ENCODE peak calls at places on chromosomes 5 and 9, in four cellular contexts. G is IMR-90, I is OCI-LY7, U is pancreas. B is an unnamed sample. For H3K4me1, the result is how much of the 10 kb centered on the place peaks cover.

GRCh38 chr5:150658121-150658520 is 2.9 kb upstream of the MYOZ3 start:
- DNase-seq in I (no peak), G (no peak), U (no peak), B (no peak)

GRCh38 chr5:127028822-127029457 is 1.4 kb downstream of the MARCHF3 start:
- DNase-seq in U (no peak), G (peak), I (peak), B (peak)

GRCh38 chr5:103475629-103476240 is 86.9 kb downstream of the NUDT12 start:
- DNase-seq in G (peak), U (no peak), I (peak), B (no peak)

GRCh38 chr9:128136816-128137793 is 9.6 kb upstream of the PTGES2 start:
- DNase-seq in U (no peak), G (peak), I (no peak), B (peak)

GRCh38 chr5:151406322-151406947 is 41.0 kb upstream of the SLC36A1 start:
- DNase-seq in I (peak), G (peak), U (no peak), B (no peak)

GRCh38 chr5:29524197-29524596 is 1669.3 kb upstream of the CDH6 start:
- DNase-seq in U (no peak), I (no peak), G (no peak), B (no peak)

GRCh38 chr5:109964136-109964535 is 274.4 kb downstream of the MAN2A1 start:
- DNase-seq in U (no peak), G (no peak), I (no peak), B (no peak)

GRCh38 chr5:158881076-158881880 is 218.4 kb downstream of the EBF1 start:
- DNase-seq in I (peak), U (no peak), G (no peak), B (no peak)

GRCh38 chr9:125140576-125140975 is 2.8 kb downstream of the SCAI start:
- DNase-seq in I (no peak), G (no peak), U (no peak), B (peak)

GRCh38 chr5:115351356-115352195 is 55.1 kb upstream of the CCDC112 start:
- DNase-seq in I (no peak), G (peak), U (no peak), B (no peak)

GRCh38 chr5:81400375-81400774 is 6.4 kb upstream of the ACOT12 start:
- DNase-seq in I (peak), U (no peak), G (no peak), B (no peak)

GRCh38 chr9:14153310-14153720 is 160.6 kb downstream of the NFIB start:
- DNase-seq in I (no peak), G (no peak), U (no peak), B (no peak)

GRCh38 chr5:154642499-154643245 is 112.5 kb upstream of the LARP1 start:
- DNase-seq in G (peak), I (no peak), U (no peak), B (no peak)

GRCh38 chr5:143720689-143721088 is 91.3 kb upstream of the HMHB1 start:
- DNase-seq in U (no peak), G (no peak), I (no peak), B (no peak)

GRCh38 chr9:87874320-87874655 is 8.4 kb upstream of the SPATA31E1 start:
- DNase-seq in I (no peak), U (no peak), G (no peak), B (no peak)

GRCh38 chr5:132419517-132420468 is 50.3 kb downstream of the SLC22A5 start:
- DNase-seq in I (peak), G (peak), U (peak), B (peak)

GRCh38 chr9:108750656-108751175 is 105.1 kb downstream of the ACTL7B start:
- DNase-seq in I (no peak), U (no peak), G (no peak), B (no peak)

GRCh38 chr5:45262061-45262590 is 434.1 kb downstream of the HCN1 start:
- DNase-seq in I (no peak), U (no peak), G (no peak), B (no peak)

GRCh38 chr9:114367406-114367805 is 20.4 kb downstream of the AKNA start:
- DNase-seq in I (no peak), G (no peak), U (no peak), B (no peak)

GRCh38 chr5:77869115-77869798 is 93.1 kb upstream of the TBCA start:
- DNase-seq in I (no peak), U (no peak), G (no peak), B (no peak)

GRCh38 chr9:16870606-16871357 is at the start of gene BNC2:
- DNase-seq in G (peak), U (no peak), I (no peak), B (peak)

GRCh38 chr9:113388833-113389232 is 12.0 kb upstream of the HDHD3 start:
- DNase-seq in I (no peak), G (no peak), U (peak), B (no peak)

GRCh38 chr5:643351-643801 is 31.2 kb downstream of the CEP72 start:
- DNase-seq in U (no peak), I (peak), G (no peak), B (peak)

GRCh38 chr5:80125962-80126480 is 90.9 kb downstream of the THBS4 start:
- DNase-seq in U (no peak), I (peak), G (peak), B (no peak)

GRCh38 chr5:88515881-88516819 is 247.5 kb upstream of the TMEM161B start:
- DNase-seq in G (peak), U (no peak), I (no peak), B (no peak)

GRCh38 chr5:20359377-20359776 is 371.4 kb upstream of the CDH18 start:
- DNase-seq in U (no peak), I (no peak), G (no peak), B (no peak)

GRCh38 chr5:180785794-180786221 is 16.8 kb downstream of the MGAT1 start:
- DNase-seq in U (no peak), G (peak), I (no peak), B (peak)

GRCh38 chr5:8907168-8907868 is 638.6 kb downstream of the SEMA5A start:
- DNase-seq in I (no peak), G (peak), U (no peak), B (no peak)

GRCh38 chr5:28850320-28850921 is 1812.0 kb upstream of the CDH9 start:
- DNase-seq in G (no peak), I (no peak), U (no peak), B (no peak)

GRCh38 chr9:14063799-14064198 is 250.1 kb downstream of the NFIB start:
- DNase-seq in I (no peak), G (no peak), U (no peak), B (no peak)

GRCh38 chr5:95730730-95731570 is at the start of gene RHOBTB3:
- DNase-seq in I (peak), U (peak), G (peak), B (peak)

GRCh38 chr5:95727764-95728191 is 3.4 kb upstream of the RHOBTB3 start:
- DNase-seq in U (peak), I (peak), G (no peak), B (no peak)

GRCh38 chr5:95728494-95729114 is 2.5 kb upstream of the RHOBTB3 start:
- DNase-seq in I (no peak), G (no peak), U (no peak), B (no peak)

GRCh38 chr5:95730011-95730700 is 980 bp upstream of the RHOBTB3 start:
- DNase-seq in G (peak), I (no peak), U (no peak), B (no peak)

GRCh38 chr5:95729115-95730010 is 1.8 kb upstream of the RHOBTB3 start:
- DNase-seq in U (no peak), G (no peak), I (no peak), B (no peak)
- H3K4me1 ChIP-seq in U (half or more), G (under half), I (under half), B (under half)

GRCh38 chr9:137223078-137224040 is 1.3 kb upstream of the RNF208 start:
- DNase-seq in I (peak), G (peak), U (peak), B (peak)
- TF ChIP-seq CTCF in I (no peak), G (no peak), U (no peak), B (no peak)

DNA sequence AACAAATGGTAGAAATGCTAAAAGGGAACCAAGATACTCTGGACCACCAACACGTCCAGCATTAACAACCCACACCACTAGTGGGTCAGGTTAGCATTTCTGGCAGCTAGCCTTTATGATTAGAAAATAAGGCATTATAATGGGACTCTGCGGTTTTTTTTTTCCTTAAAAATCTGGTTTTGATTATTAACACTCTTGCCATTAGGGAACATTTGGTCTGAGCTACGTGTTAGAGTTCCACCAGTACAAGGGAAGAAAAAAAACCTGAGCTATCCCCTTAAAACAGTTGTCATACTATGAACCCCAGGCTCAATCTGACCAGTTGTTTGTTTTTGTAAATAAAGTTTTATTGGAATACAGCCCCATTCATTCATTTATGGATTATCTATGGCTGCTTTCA is 110.4 kb downstream of the NTRK2 start:
- DNase-seq in U (no peak), G (no peak), I (no peak), B (no peak)
- H3K27ac ChIP-seq in U (no peak), G (no peak), I (no peak), B (no peak)

GRCh38 chr5:141879941-141880738 is 1.9 kb upstream of the PCDH1 start:
- DNase-seq in I (peak), G (no peak), U (no peak), B (no peak)

GRCh38 chr5:141881886-141882285 is 3.7 kb upstream of the PCDH1 start:
- DNase-seq in U (no peak), G (no peak), I (no peak), B (no peak)

GRCh38 chr5:141878771-141879759 is 855 bp upstream of the PCDH1 start:
- DNase-seq in G (peak), U (peak), I (peak), B (peak)

GRCh38 chr5:141882594-141883183 is 4.5 kb upstream of the PCDH1 start:
- DNase-seq in I (no peak), G (no peak), U (no peak), B (no peak)

GRCh38 chr5:141880961-141881801 is 3.0 kb upstream of the PCDH1 start:
- DNase-seq in U (no peak), I (no peak), G (no peak), B (no peak)
- H3K4me1 ChIP-seq in U (under half), I (under half), G (under half), B (half or more)

DNA sequence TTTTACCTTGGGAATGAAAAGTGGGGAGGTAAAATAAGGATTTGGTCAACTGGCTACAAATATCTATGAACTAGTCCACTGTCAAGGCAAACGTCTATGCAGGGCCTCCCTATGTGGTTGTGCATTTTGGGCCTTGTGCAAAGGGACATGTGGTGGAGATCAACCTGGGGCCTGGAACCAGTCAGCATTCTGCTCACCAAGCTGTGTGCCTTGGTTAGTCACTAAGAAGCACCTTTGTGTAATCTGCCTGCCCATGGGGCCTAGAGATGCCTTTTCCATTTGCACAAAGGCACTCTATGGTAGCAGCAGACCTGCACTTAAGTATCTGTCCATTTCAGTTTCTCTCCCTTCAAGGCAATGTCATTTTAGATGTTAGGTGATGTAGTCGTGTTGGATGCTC is 184.0 kb downstream of the GNAQ start:
- DNase-seq in U (no peak), G (no peak), I (no peak), B (no peak)
- TF ChIP-seq CTCF in U (no peak), G (no peak), I (no peak), B (no peak)

DNA sequence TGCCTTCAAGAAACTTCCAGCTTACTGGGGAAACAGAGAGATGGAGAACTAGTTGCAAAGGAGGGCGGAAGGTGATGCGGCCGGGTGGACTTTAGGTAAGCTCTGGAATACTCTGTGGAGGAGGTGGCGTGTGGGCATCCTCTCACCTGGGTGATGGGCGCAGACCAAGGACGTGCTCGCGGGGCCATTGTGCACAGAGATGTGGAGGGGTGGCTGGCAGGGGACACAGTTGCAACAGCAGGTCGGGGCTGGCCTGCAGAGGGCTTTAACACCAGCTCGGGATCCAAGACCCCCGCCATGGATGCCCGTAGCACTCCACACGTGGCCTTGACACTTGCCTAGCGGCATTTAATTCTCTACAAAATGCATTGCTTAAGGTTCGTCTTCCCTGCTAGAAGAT is 26.6 kb downstream of the IER5L start:
- DNase-seq in U (no peak), G (no peak), I (no peak), B (no peak)
- H3K27ac ChIP-seq in U (no peak), G (no peak), I (no peak), B (no peak)

GRCh38 chr9:82606071-82606470 is 456.9 kb downstream of the RASEF start:
- DNase-seq in U (no peak), G (no peak), I (no peak), B (no peak)
- H3K4me1 ChIP-seq in U (under half), G (under half), I (under half), B (under half)

GRCh38 chr9:137772281-137772873 is 105.2 kb upstream of the CACNA1B start:
- DNase-seq in G (no peak), U (no peak), I (peak), B (no peak)
- TF ChIP-seq CTCF in G (no peak), U (no peak), I (peak), B (no peak)

DNA sequence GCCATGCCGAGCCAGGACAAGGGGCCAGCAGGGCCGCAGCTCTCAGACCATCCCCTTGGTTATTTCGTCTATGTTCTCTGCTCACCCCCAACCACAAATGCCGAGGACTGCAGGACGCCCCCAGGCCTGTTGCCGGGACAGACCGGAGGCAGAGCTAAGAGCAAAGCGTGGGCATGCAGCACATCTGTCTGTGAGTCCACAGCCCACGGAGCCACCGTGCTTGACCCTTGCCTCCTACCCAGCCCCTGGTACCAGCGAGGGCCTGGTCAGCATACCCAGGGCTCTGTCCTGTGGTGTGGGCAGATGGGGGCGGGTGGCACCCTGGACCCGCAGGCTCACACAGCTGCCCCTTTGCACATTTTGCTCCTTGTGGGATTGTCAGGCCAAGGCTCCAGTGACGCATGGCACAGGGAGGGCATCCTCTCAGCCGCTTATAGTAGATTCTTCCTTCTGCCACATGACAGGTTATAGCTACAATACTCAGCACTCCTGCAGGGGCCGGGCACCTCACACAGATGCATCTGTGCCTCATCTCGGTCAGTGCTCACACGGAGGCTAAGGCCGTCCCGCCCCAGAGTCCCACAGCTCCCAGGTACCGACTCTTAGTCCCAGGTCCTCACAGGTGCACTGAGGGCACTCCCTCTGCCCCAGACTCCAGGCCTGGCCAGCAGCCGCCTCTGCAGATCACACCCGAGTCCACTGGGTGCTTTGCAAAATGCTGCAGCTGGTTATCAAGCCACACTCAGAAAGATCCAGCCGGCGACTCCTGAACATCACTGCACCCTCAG is 4.5 kb downstream of the BRD3 start:
- DNase-seq in U (no peak), G (no peak), I (no peak), B (peak)
- H3K27ac ChIP-seq in U (no peak), G (no peak), I (no peak), B (no peak)

GRCh38 chr5:166596043-166596442 is 1695.4 kb upstream of the WWC1 start:
- DNase-seq in I (no peak), G (no peak), U (no peak), B (no peak)

GRCh38 chr5:166594552-166594951 is 1696.9 kb upstream of the WWC1 start:
- DNase-seq in G (no peak), U (no peak), I (no peak), B (no peak)

GRCh38 chr5:166595274-166595951 is 1696.0 kb upstream of the WWC1 start:
- DNase-seq in I (no peak), U (no peak), G (no peak), B (no peak)
- H3K4me1 ChIP-seq in I (under half), U (under half), G (under half), B (under half)